ENCODE peak calls at places on chromosome 13, in ten cellular contexts. One of them, this sample, is unnamed.

GRCh38 chr13:43546821-43547220 is 240.0 kb downstream of the ENOX1 start:
- DNase-seq in tibial nerve: no peak
- DNase-seq in kidney: no peak
- DNase-seq in K562: no peak
- DNase-seq in A549: no peak
- DNase-seq in esophagus muscularis mucosa: no peak
- DNase-seq in psoas muscle: no peak
- DNase-seq in PC-3: no peak
- DNase-seq in WERI-Rb-1: peak
- DNase-seq in heart right ventricle: no peak
- DNase-seq in this sample: no peak

GRCh38 chr13:97758317-97758716 is 195.2 kb upstream of the IPO5 start:
- DNase-seq in kidney: no peak
- DNase-seq in esophagus muscularis mucosa: peak
- DNase-seq in tibial nerve: no peak
- DNase-seq in A549: no peak
- DNase-seq in K562: no peak
- DNase-seq in heart right ventricle: peak
- DNase-seq in WERI-Rb-1: no peak
- DNase-seq in PC-3: no peak
- DNase-seq in psoas muscle: no peak
- DNase-seq in this sample: no peak

GRCh38 chr13:67308004-67308772 is 78.1 kb upstream of the PCDH9 start:
- DNase-seq in kidney: no peak
- DNase-seq in heart right ventricle: no peak
- DNase-seq in tibial nerve: no peak
- DNase-seq in WERI-Rb-1: no peak
- DNase-seq in esophagus muscularis mucosa: no peak
- DNase-seq in psoas muscle: no peak
- DNase-seq in PC-3: peak
- DNase-seq in A549: no peak
- DNase-seq in K562: no peak
- DNase-seq in this sample: no peak

GRCh38 chr13:114226699-114227323 is 7.9 kb upstream of the CDC16 start:
- DNase-seq in kidney: peak
- DNase-seq in esophagus muscularis mucosa: peak
- DNase-seq in PC-3: peak
- DNase-seq in tibial nerve: peak
- DNase-seq in heart right ventricle: peak
- DNase-seq in psoas muscle: peak
- DNase-seq in WERI-Rb-1: peak
- DNase-seq in K562: peak
- DNase-seq in A549: peak
- DNase-seq in this sample: peak

GRCh38 chr13:113350065-113350937 is 13.6 kb downstream of the GRTP1 start:
- DNase-seq in psoas muscle: no peak
- DNase-seq in esophagus muscularis mucosa: no peak
- DNase-seq in PC-3: no peak
- DNase-seq in heart right ventricle: no peak
- DNase-seq in K562: no peak
- DNase-seq in A549: peak
- DNase-seq in WERI-Rb-1: peak
- DNase-seq in kidney: peak
- DNase-seq in tibial nerve: no peak
- DNase-seq in this sample: no peak

GRCh38 chr13:31522431-31522830 is 216.9 kb upstream of the RXFP2 start:
- DNase-seq in tibial nerve: no peak
- DNase-seq in K562: no peak
- DNase-seq in PC-3: no peak
- DNase-seq in kidney: no peak
- DNase-seq in psoas muscle: no peak
- DNase-seq in esophagus muscularis mucosa: no peak
- DNase-seq in WERI-Rb-1: no peak
- DNase-seq in A549: no peak
- DNase-seq in heart right ventricle: no peak
- DNase-seq in this sample: no peak

GRCh38 chr13:98591721-98592352 is 14.9 kb upstream of the STK24 start:
- DNase-seq in A549: no peak
- DNase-seq in K562: no peak
- DNase-seq in tibial nerve: no peak
- DNase-seq in kidney: no peak
- DNase-seq in psoas muscle: no peak
- DNase-seq in heart right ventricle: no peak
- DNase-seq in WERI-Rb-1: no peak
- DNase-seq in esophagus muscularis mucosa: no peak
- DNase-seq in PC-3: no peak
- DNase-seq in this sample: no peak

GRCh38 chr13:82976499-82976898 is 905.8 kb downstream of the SLITRK1 start:
- DNase-seq in K562: no peak
- DNase-seq in heart right ventricle: no peak
- DNase-seq in tibial nerve: no peak
- DNase-seq in A549: no peak
- DNase-seq in PC-3: peak
- DNase-seq in WERI-Rb-1: no peak
- DNase-seq in esophagus muscularis mucosa: no peak
- DNase-seq in kidney: no peak
- DNase-seq in psoas muscle: no peak
- DNase-seq in this sample: no peak

GRCh38 chr13:105804561-105805190 is 730.8 kb downstream of the EFNB2 start:
- DNase-seq in PC-3: peak
- DNase-seq in psoas muscle: no peak
- DNase-seq in A549: no peak
- DNase-seq in tibial nerve: no peak
- DNase-seq in WERI-Rb-1: no peak
- DNase-seq in K562: no peak
- DNase-seq in kidney: no peak
- DNase-seq in esophagus muscularis mucosa: no peak
- DNase-seq in heart right ventricle: peak
- DNase-seq in this sample: no peak

GRCh38 chr13:71751074-71751473 is 115.9 kb downstream of the DACH1 start:
- DNase-seq in tibial nerve: no peak
- DNase-seq in esophagus muscularis mucosa: no peak
- DNase-seq in kidney: no peak
- DNase-seq in K562: no peak
- DNase-seq in psoas muscle: no peak
- DNase-seq in WERI-Rb-1: no peak
- DNase-seq in A549: no peak
- DNase-seq in heart right ventricle: no peak
- DNase-seq in PC-3: no peak
- DNase-seq in this sample: no peak

GRCh38 chr13:81048026-81048461 is 707.1 kb upstream of the SPRY2 start:
- DNase-seq in tibial nerve: no peak
- DNase-seq in A549: no peak
- DNase-seq in K562: no peak
- DNase-seq in WERI-Rb-1: no peak
- DNase-seq in esophagus muscularis mucosa: no peak
- DNase-seq in PC-3: no peak
- DNase-seq in psoas muscle: no peak
- DNase-seq in heart right ventricle: no peak
- DNase-seq in kidney: no peak
- DNase-seq in this sample: no peak

GRCh38 chr13:79404985-79405384 is 1.1 kb downstream of the RBM26 start:
- DNase-seq in esophagus muscularis mucosa: no peak
- DNase-seq in A549: no peak
- DNase-seq in PC-3: no peak
- DNase-seq in tibial nerve: no peak
- DNase-seq in WERI-Rb-1: no peak
- DNase-seq in K562: peak
- DNase-seq in psoas muscle: no peak
- DNase-seq in heart right ventricle: no peak
- DNase-seq in kidney: no peak
- DNase-seq in this sample: no peak

GRCh38 chr13:31350560-31350959 is 150.8 kb downstream of the B3GLCT start:
- DNase-seq in esophagus muscularis mucosa: peak
- DNase-seq in kidney: no peak
- DNase-seq in A549: no peak
- DNase-seq in psoas muscle: no peak
- DNase-seq in K562: no peak
- DNase-seq in WERI-Rb-1: no peak
- DNase-seq in tibial nerve: no peak
- DNase-seq in heart right ventricle: no peak
- DNase-seq in PC-3: no peak
- DNase-seq in this sample: no peak

GRCh38 chr13:111526922-111527321 is 206.5 kb downstream of the TEX29 start:
- DNase-seq in WERI-Rb-1: peak
- DNase-seq in K562: no peak
- DNase-seq in psoas muscle: no peak
- DNase-seq in kidney: no peak
- DNase-seq in heart right ventricle: no peak
- DNase-seq in A549: no peak
- DNase-seq in tibial nerve: no peak
- DNase-seq in esophagus muscularis mucosa: no peak
- DNase-seq in PC-3: no peak
- DNase-seq in this sample: no peak

GRCh38 chr13:77478645-77478997 is 56.9 kb upstream of the SCEL start:
- DNase-seq in A549: no peak
- DNase-seq in K562: no peak
- DNase-seq in heart right ventricle: no peak
- DNase-seq in kidney: no peak
- DNase-seq in psoas muscle: no peak
- DNase-seq in PC-3: no peak
- DNase-seq in esophagus muscularis mucosa: no peak
- DNase-seq in tibial nerve: no peak
- DNase-seq in WERI-Rb-1: no peak
- DNase-seq in this sample: no peak
- TF ChIP-seq CTCF in A549: no peak
- TF ChIP-seq CTCF in K562: no peak
- TF ChIP-seq CTCF in heart right ventricle: no peak
- TF ChIP-seq CTCF in kidney: no peak
- TF ChIP-seq CTCF in psoas muscle: no peak
- TF ChIP-seq CTCF in PC-3: no peak
- TF ChIP-seq CTCF in esophagus muscularis mucosa: no peak
- TF ChIP-seq CTCF in tibial nerve: no peak
- TF ChIP-seq CTCF in WERI-Rb-1: no peak
- TF ChIP-seq CTCF in this sample: no peak

GRCh38 chr13:52010890-52011689 is at the start of gene ATP7B:
- DNase-seq in tibial nerve: no peak
- DNase-seq in psoas muscle: no peak
- DNase-seq in esophagus muscularis mucosa: no peak
- DNase-seq in PC-3: no peak
- DNase-seq in A549: peak
- DNase-seq in WERI-Rb-1: peak
- DNase-seq in heart right ventricle: peak
- DNase-seq in kidney: peak
- DNase-seq in K562: peak
- DNase-seq in this sample: peak
- TF ChIP-seq CTCF in tibial nerve: no peak
- TF ChIP-seq CTCF in psoas muscle: peak
- TF ChIP-seq CTCF in esophagus muscularis mucosa: peak
- TF ChIP-seq CTCF in PC-3: no peak
- TF ChIP-seq CTCF in A549: no peak
- TF ChIP-seq CTCF in WERI-Rb-1: no peak
- TF ChIP-seq CTCF in heart right ventricle: peak
- TF ChIP-seq CTCF in kidney: no peak
- TF ChIP-seq CTCF in K562: no peak
- TF ChIP-seq CTCF in this sample: no peak

GRCh38 chr13:26061947-26062346 is 10.1 kb upstream of the SHISA2 start:
- DNase-seq in PC-3: peak
- DNase-seq in K562: no peak
- DNase-seq in A549: no peak
- DNase-seq in kidney: no peak
- DNase-seq in esophagus muscularis mucosa: peak
- DNase-seq in WERI-Rb-1: no peak
- DNase-seq in tibial nerve: no peak
- DNase-seq in psoas muscle: no peak
- DNase-seq in heart right ventricle: no peak
- DNase-seq in this sample: no peak

GRCh38 chr13:26058704-26059103 is 6.9 kb upstream of the SHISA2 start:
- DNase-seq in heart right ventricle: no peak
- DNase-seq in esophagus muscularis mucosa: peak
- DNase-seq in PC-3: no peak
- DNase-seq in tibial nerve: no peak
- DNase-seq in psoas muscle: no peak
- DNase-seq in A549: no peak
- DNase-seq in K562: no peak
- DNase-seq in kidney: no peak
- DNase-seq in WERI-Rb-1: no peak
- DNase-seq in this sample: no peak

GRCh38 chr13:26067601-26068000 is 15.8 kb upstream of the SHISA2 start:
- DNase-seq in WERI-Rb-1: no peak
- DNase-seq in PC-3: peak
- DNase-seq in A549: no peak
- DNase-seq in kidney: no peak
- DNase-seq in esophagus muscularis mucosa: peak
- DNase-seq in K562: no peak
- DNase-seq in tibial nerve: no peak
- DNase-seq in heart right ventricle: no peak
- DNase-seq in psoas muscle: no peak
- DNase-seq in this sample: no peak

GRCh38 chr13:26060366-26060765 is 8.6 kb upstream of the SHISA2 start:
- DNase-seq in heart right ventricle: no peak
- DNase-seq in A549: no peak
- DNase-seq in kidney: no peak
- DNase-seq in esophagus muscularis mucosa: no peak
- DNase-seq in psoas muscle: no peak
- DNase-seq in PC-3: no peak
- DNase-seq in WERI-Rb-1: no peak
- DNase-seq in K562: no peak
- DNase-seq in tibial nerve: no peak
- DNase-seq in this sample: no peak

DNA sequence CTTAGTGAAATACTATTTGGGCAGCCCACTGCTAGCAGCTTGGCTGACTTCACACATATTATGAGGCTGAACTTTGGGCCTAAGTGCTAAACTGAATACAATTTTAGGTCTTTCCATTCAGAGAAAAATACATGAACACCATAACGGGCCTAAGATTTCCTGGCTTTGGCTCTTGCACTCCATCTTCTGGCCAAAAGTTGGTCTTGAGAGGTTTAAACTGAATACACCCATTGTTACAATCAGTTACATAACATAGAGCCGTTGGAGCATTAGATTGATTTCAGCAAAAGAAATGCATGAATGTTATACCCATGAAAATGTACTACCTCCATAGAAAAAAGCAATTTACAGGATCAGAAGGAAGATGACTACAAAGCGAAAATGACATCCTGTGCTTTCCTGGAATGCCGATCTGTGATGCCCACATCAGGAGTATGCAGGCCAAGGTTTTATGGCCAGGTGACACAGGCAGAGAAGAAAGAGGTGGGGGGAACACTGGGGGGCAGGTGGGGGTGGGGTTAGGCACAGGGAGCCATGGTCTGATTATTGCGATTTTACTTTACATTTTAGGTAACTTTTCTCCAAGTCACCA is 11.1 kb upstream of the SHISA2 start:
- DNase-seq in A549: peak
- DNase-seq in WERI-Rb-1: peak
- DNase-seq in psoas muscle: no peak
- DNase-seq in PC-3: peak
- DNase-seq in K562: no peak
- DNase-seq in tibial nerve: peak
- DNase-seq in esophagus muscularis mucosa: peak
- DNase-seq in heart right ventricle: peak
- DNase-seq in kidney: no peak
- DNase-seq in this sample: peak
- TF ChIP-seq CTCF in A549: peak
- TF ChIP-seq CTCF in WERI-Rb-1: peak
- TF ChIP-seq CTCF in psoas muscle: peak
- TF ChIP-seq CTCF in PC-3: peak
- TF ChIP-seq CTCF in K562: peak
- TF ChIP-seq CTCF in tibial nerve: peak
- TF ChIP-seq CTCF in esophagus muscularis mucosa: peak
- TF ChIP-seq CTCF in heart right ventricle: peak
- TF ChIP-seq CTCF in kidney: peak
- TF ChIP-seq CTCF in this sample: peak

GRCh38 chr13:33026489-33027152 is 10.4 kb downstream of the KL start:
- DNase-seq in tibial nerve: no peak
- DNase-seq in K562: no peak
- DNase-seq in psoas muscle: no peak
- DNase-seq in WERI-Rb-1: no peak
- DNase-seq in A549: no peak
- DNase-seq in heart right ventricle: peak
- DNase-seq in PC-3: no peak
- DNase-seq in kidney: no peak
- DNase-seq in esophagus muscularis mucosa: no peak
- DNase-seq in this sample: no peak
- TF ChIP-seq CTCF in tibial nerve: no peak
- TF ChIP-seq CTCF in K562: no peak
- TF ChIP-seq CTCF in psoas muscle: no peak
- TF ChIP-seq CTCF in WERI-Rb-1: no peak
- TF ChIP-seq CTCF in A549: no peak
- TF ChIP-seq CTCF in heart right ventricle: no peak
- TF ChIP-seq CTCF in PC-3: no peak
- TF ChIP-seq CTCF in kidney: no peak
- TF ChIP-seq CTCF in esophagus muscularis mucosa: no peak
- TF ChIP-seq CTCF in this sample: no peak